ENCODE peak calls at places on chromosomes 2 and 18, in five cellular contexts. N is neuronal stem cell; E is activated CD8-positive, alpha-beta memory T cell treated with anti-CD3 and anti-CD28 coated beads, Interleukin-2, amount 50 U/mL, for 48 hours; T is C1 segment of cervical spinal cord; W is iris pigment epithelial cell. H is an unnamed sample.

GRCh38 chr18:52764271-52764670 is 424.3 kb downstream of the DCC start:
- DNase-seq in T (no peak), N (no peak), E (no peak), W (no peak), H (no peak)

GRCh38 chr2:104846955-104847820 is 6.7 kb upstream of the POU3F3 start:
- DNase-seq in T (no peak), W (no peak), E (no peak), N (no peak), H (peak; percentile 39)

GRCh38 chr2:177598321-177598922 is 205.8 kb downstream of the AGPS start:
- DNase-seq in N (no peak), W (peak; percentile 29), T (no peak), E (no peak), H (no peak)

GRCh38 chr18:73201940-73202339 is 334.2 kb upstream of the NETO1 start:
- DNase-seq in W (peak; percentile 0), N (no peak), E (no peak), T (no peak), H (no peak)

GRCh38 chr18:48018806-48019295 is 88.4 kb upstream of the SMAD2 start:
- DNase-seq in E (peak; percentile 28), N (no peak), T (no peak), W (no peak), H (no peak)

GRCh38 chr18:7370812-7371211 is 139.9 kb downstream of the LRRC30 start:
- DNase-seq in N (no peak), E (no peak), W (no peak), T (no peak), H (no peak)

GRCh38 chr2:233650981-233651380 is 14.7 kb downstream of the UGT1A10 start:
- DNase-seq in T (no peak), N (no peak), E (no peak), W (no peak), H (no peak)

GRCh38 chr2:222479855-222480254 is 55.5 kb downstream of the SGPP2 start:
- DNase-seq in W (peak; percentile 9), N (no peak), T (no peak), E (no peak), H (no peak)

GRCh38 chr2:174035981-174036742 is 71.0 kb upstream of the SP3 start:
- DNase-seq in T (no peak), W (peak; percentile 39), N (no peak), E (no peak), H (no peak)

GRCh38 chr18:59516356-59517155 is 157.5 kb upstream of the LMAN1 start:
- DNase-seq in T (no peak), W (peak; percentile 95), E (no peak), N (peak; percentile 27), H (no peak)

GRCh38 chr18:78792094-78792493 is 187.5 kb upstream of the SALL3 start:
- DNase-seq in E (no peak), T (no peak), W (no peak), N (no peak), H (no peak)

GRCh38 chr2:602571-603366 is 74.4 kb downstream of the TMEM18 start:
- DNase-seq in T (no peak), E (no peak), N (no peak), W (no peak), H (no peak)

GRCh38 chr18:36179562-36180334 is 7.5 kb upstream of the MOCOS start:
- DNase-seq in E (no peak), W (peak; percentile 89), T (no peak), N (no peak), H (peak; percentile 29)

GRCh38 chr2:215637658-215638057 is 201.8 kb upstream of the FN1 start:
- DNase-seq in N (no peak), E (no peak), T (no peak), W (peak; percentile 70), H (no peak)

GRCh38 chr2:240189686-240190085 is 49.2 kb upstream of the OTOS start:
- DNase-seq in W (no peak), T (no peak), E (no peak), N (no peak), H (no peak)

GRCh38 chr2:95261602-95262001 is 12.6 kb upstream of the PROM2 start:
- DNase-seq in T (no peak), E (no peak), N (no peak), W (no peak), H (no peak)

GRCh38 chr2:171522057-171522803 is at the start of gene CYBRD1:
- DNase-seq in W (peak; percentile 90), T (peak; percentile 90), E (peak; percentile 66), N (peak; percentile 29), H (peak; percentile 97)

GRCh38 chr2:146821836-146822316 is 1023.0 kb upstream of the ACVR2A start:
- DNase-seq in T (no peak), E (no peak), W (peak; percentile 89), N (no peak), H (no peak)

GRCh38 chr2:173571021-173571821 is 216.5 kb downstream of the CDCA7 start:
- DNase-seq in W (peak; percentile 29), T (no peak), E (no peak), N (peak; percentile 8), H (no peak)

GRCh38 chr2:237650455-237650850 is 23.1 kb downstream of the LRRFIP1 start:
- DNase-seq in N (no peak), T (no peak), E (no peak), W (no peak), H (no peak)

GRCh38 chr2:95310651-95311050 is 13.5 kb downstream of the KCNIP3 start:
- DNase-seq in T (no peak), N (no peak), W (no peak), E (no peak), H (no peak)

GRCh38 chr2:55311444-55311870 is 42.4 kb upstream of the MTIF2 start:
- DNase-seq in W (peak; percentile 69), N (no peak), E (no peak), T (no peak), H (no peak)

GRCh38 chr2:127636248-127637235 is 9.4 kb upstream of the GPR17 start:
- DNase-seq in W (no peak), E (no peak), T (no peak), N (no peak), H (no peak)

GRCh38 chr2:198135481-198135934 is 331.1 kb downstream of the PLCL1 start:
- DNase-seq in N (no peak), E (no peak), W (no peak), T (no peak), H (no peak)

GRCh38 chr2:85945576-85945975 is 56.8 kb upstream of the ST3GAL5 start:
- DNase-seq in W (no peak), E (no peak), N (no peak), T (no peak), H (no peak)

GRCh38 chr2:170815746-170816498 is 765 bp upstream of the GAD1 start:
- DNase-seq in W (peak; percentile 49), E (peak; percentile 83), N (peak; percentile 84), T (no peak), H (peak; percentile 91)

GRCh38 chr2:105329561-105330495 is at the start of gene TGFBRAP1:
- DNase-seq in N (peak; percentile 41), T (peak; percentile 54), W (no peak), E (peak; percentile 82), H (peak; percentile 95)